ENCODE peak calls at places on chromosomes 3 and 15, in four cellular contexts. B is keratinocyte, G is hepatocyte, D is IMR-90. F is an unnamed sample.

GRCh38 chr15:48858401-48858800 is 19.5 kb upstream of the EID1 start:
- DNase-seq in G (no peak), B (no peak), D (peak; percentile 70), F (no peak)

GRCh38 chr15:82585072-82585471 is 44.8 kb upstream of the RPS17 start:
- DNase-seq in G (peak; percentile 43), B (no peak), D (peak; percentile 45), F (no peak)

GRCh38 chr3:58117561-58118305 is 93.0 kb downstream of the DNASE1L3 start:
- DNase-seq in G (no peak), D (peak; percentile 22), B (no peak), F (no peak)

GRCh38 chr3:186599785-186600166 is 13.1 kb upstream of the AHSG start:
- DNase-seq in B (no peak), D (no peak), G (no peak), F (peak; percentile 77)

GRCh38 chr15:78044407-78045155 is 32.9 kb downstream of the TBC1D2B start:
- DNase-seq in D (no peak), B (no peak), G (no peak), F (no peak)

GRCh38 chr3:171229173-171229572 is 202.7 kb upstream of the SLC2A2 start:
- DNase-seq in G (no peak), B (no peak), D (no peak), F (no peak)

GRCh38 chr3:154766765-154767503 is 313.2 kb upstream of the MME start:
- DNase-seq in B (no peak), G (no peak), D (no peak), F (no peak)

GRCh38 chr3:9902372-9903237 is at the start of gene IL17RE:
- DNase-seq in D (no peak), G (no peak), B (no peak), F (no peak)

GRCh38 chr3:188901126-188901525 is 270.6 kb upstream of the TPRG1 start:
- DNase-seq in G (no peak), B (no peak), D (peak; percentile 66), F (peak; percentile 80)

GRCh38 chr3:81425198-81425868 is 336.1 kb downstream of the GBE1 start:
- DNase-seq in B (no peak), G (no peak), D (peak; percentile 1), F (no peak)

GRCh38 chr3:14691239-14691638 is 16.3 kb downstream of the C3orf20 start:
- DNase-seq in D (no peak), G (no peak), B (no peak), F (no peak)
- H4K20me1 ChIP-seq in D (no peaks in the 10 kb centered on the region), G (no peaks in the 10 kb centered on the region), B (no peaks in the 10 kb centered on the region), F (no peaks in the 10 kb centered on the region)

GRCh38 chr3:62316525-62316924 is 56.8 kb downstream of the FEZF2 start:
- DNase-seq in B (no peak), D (no peak), G (no peak), F (no peak)

GRCh38 chr3:62323241-62323640 is 50.1 kb downstream of the FEZF2 start:
- DNase-seq in D (no peak), B (no peak), G (no peak), F (no peak)

GRCh38 chr3:62318365-62318751 is 55.0 kb downstream of the FEZF2 start:
- DNase-seq in D (no peak), G (no peak), B (no peak), F (no peak)

GRCh38 chr3:62319570-62320243 is 53.6 kb downstream of the FEZF2 start:
- DNase-seq in G (peak; percentile 4), D (no peak), B (no peak), F (no peak)

DNA sequence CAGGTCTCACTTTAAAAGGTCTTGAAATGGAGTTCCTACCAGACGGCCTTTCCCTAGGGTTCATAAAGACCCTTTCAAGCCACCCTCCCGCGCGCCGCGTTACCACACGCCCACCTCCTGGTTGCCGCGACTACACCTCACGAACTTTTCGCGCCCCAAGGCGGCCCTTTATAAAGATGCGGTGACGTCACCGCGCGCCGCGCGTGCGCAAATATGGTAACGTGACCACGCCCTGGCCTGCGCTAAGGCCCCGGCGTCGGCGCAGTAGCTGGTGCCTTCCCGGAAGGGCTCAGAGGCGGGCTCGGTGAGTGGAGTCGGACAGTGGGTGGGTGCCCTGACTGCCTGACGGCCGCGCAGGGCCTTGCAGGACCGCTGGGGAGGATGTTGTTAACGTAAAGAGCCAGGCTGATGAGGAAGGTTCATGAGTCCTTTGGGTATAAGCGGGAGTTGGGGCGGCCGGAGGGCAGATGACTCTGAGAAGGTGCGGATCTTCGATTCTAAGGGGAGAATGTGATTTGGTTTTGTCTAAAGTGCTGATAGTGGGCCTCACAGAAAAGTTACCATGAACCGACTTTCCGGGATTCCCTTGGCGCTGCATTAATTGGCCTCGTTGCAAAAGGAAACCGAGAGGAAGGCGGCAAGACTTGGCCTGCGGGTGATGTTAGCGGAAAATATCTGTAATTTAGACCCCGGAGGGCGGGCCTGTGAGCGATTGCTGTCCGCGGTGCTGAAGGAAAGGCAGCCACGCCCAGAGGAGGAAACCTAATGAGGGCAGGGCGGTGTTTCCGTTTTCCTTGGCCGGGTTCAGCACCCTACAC is 54.4 kb downstream of the FEZF2 start:
- DNase-seq in D (peak; percentile 79), B (peak; percentile 35), G (peak; percentile 95), F (peak; percentile 90)
- H2AFZ ChIP-seq in D (peak overlapping the region; percentile 99), B (peak overlapping the region; percentile 96), G (peak overlapping the region; percentile 98), F (peak overlapping the region; percentile 95)

GRCh38 chr3:114829786-114830185 is 317.3 kb downstream of the ZBTB20 start:
- DNase-seq in D (no peak), G (no peak), B (no peak), F (no peak)

GRCh38 chr3:114838025-114838424 is 309.1 kb downstream of the ZBTB20 start:
- DNase-seq in B (no peak), G (no peak), D (no peak), F (no peak)

GRCh38 chr3:114830652-114831051 is 316.4 kb downstream of the ZBTB20 start:
- DNase-seq in G (no peak), D (no peak), B (no peak), F (no peak)

GRCh38 chr3:114839476-114839875 is 307.6 kb downstream of the ZBTB20 start:
- DNase-seq in B (no peak), D (peak; percentile 27), G (no peak), F (no peak)

DNA sequence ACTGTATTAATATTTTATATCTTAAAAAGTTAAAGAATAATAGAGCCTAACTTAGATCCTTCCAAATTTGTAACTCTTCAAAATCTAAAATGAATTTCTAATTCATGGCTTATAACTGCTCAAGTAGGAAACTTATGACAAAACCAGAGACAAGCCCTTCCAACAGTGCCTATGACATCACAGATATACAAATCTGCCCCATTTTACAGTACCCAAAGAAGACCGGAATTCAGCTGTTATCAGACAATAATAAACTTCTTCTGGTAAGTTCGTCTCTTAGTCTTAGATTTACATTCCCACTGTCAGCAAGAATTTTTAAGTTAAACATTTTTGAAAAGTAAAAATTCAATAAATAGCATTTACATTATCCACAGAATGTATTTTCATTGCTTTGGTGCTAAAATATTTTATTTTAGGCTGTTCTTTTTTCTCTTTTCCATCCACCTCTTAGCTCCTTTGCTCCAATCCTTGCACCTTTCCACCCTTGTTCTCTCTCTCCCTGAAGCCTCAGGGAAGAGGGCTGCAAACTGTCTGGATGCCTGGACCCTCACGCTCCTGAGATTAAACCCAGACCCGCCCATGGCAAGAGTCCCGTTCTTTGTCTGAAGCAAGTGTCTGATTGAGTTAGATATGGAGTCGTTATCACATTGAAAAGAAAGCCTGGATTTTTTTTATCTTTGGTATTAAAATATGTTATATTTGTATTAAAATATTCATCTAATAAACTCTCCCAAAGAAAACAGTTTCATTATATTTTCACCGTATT is 312.7 kb downstream of the ZBTB20 start:
- DNase-seq in B (no peak), D (peak; percentile 61), G (no peak), F (no peak)
- TF ChIP-seq CTCF in B (no peak), D (no peak), G (no peak), F (no peak)

GRCh38 chr15:39154776-39155175 is 426.1 kb upstream of the THBS1 start:
- DNase-seq in D (no peak), B (no peak), G (no peak), F (no peak)

GRCh38 chr15:39151545-39151944 is 429.3 kb upstream of the THBS1 start:
- DNase-seq in G (no peak), D (no peak), B (no peak), F (no peak)

GRCh38 chr15:39153718-39154117 is 427.2 kb upstream of the THBS1 start:
- DNase-seq in G (peak; percentile 30), B (no peak), D (peak; percentile 15), F (no peak)

GRCh38 chr15:39154136-39154770 is 426.6 kb upstream of the THBS1 start:
- DNase-seq in D (no peak), G (peak; percentile 45), B (no peak), F (no peak)

DNA sequence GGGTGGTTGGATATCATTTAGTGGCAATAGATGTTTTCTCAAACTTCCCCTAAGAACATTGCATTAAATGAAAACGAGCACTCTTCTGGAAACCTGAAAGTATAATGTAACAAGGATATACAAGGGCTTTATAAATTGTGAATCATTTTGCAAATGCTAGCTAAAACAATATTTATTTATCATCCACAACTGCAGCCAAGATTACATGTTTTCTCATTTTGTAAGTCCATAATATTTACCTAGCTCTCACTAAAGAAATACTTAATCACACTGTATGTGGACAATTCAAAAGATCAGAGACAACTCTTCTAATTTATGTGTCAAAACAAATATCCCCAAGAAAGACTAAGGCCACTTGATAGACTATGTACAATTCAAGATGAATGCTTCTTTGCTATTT is 427.8 kb upstream of the THBS1 start:
- DNase-seq in D (no peak), B (no peak), G (no peak), F (no peak)
- H4K20me1 ChIP-seq in D (no peaks in the 10 kb centered on the region), B (no peaks in the 10 kb centered on the region), G (no peaks in the 10 kb centered on the region), F (no peaks in the 10 kb centered on the region)

GRCh38 chr3:149639093-149639486 is 18.7 kb downstream of the WWTR1 start:
- DNase-seq in B (no peak), D (no peak), G (no peak), F (no peak)

GRCh38 chr3:149641011-149641728 is 16.7 kb downstream of the WWTR1 start:
- DNase-seq in D (no peak), B (no peak), G (no peak), F (peak; percentile 25)

GRCh38 chr3:149634573-149634972 is 23.3 kb downstream of the WWTR1 start:
- DNase-seq in D (no peak), G (no peak), B (no peak), F (peak; percentile 14)

GRCh38 chr3:149635396-149635795 is 22.4 kb downstream of the WWTR1 start:
- DNase-seq in D (no peak), B (no peak), G (no peak), F (no peak)

GRCh38 chr3:149638401-149639092 is 19.3 kb downstream of the WWTR1 start:
- DNase-seq in B (no peak), D (peak; percentile 88), G (peak; percentile 40), F (peak; percentile 58)
- H2AFZ ChIP-seq in B (peak overlapping the region; percentile 54), D (peak overlapping the region; percentile 59), G (no peak overlapping the region), F (peak overlapping the region; percentile 11)

GRCh38 chr3:42118762-42119361 is 27.7 kb downstream of the TRAK1 start:
- DNase-seq in G (peak; percentile 75), B (no peak), D (peak; percentile 49), F (peak; percentile 78)
- TF ChIP-seq CTCF in G (peak; percentile 54), B (peak; percentile 33), D (peak; percentile 37), F (peak; percentile 37)

DNA sequence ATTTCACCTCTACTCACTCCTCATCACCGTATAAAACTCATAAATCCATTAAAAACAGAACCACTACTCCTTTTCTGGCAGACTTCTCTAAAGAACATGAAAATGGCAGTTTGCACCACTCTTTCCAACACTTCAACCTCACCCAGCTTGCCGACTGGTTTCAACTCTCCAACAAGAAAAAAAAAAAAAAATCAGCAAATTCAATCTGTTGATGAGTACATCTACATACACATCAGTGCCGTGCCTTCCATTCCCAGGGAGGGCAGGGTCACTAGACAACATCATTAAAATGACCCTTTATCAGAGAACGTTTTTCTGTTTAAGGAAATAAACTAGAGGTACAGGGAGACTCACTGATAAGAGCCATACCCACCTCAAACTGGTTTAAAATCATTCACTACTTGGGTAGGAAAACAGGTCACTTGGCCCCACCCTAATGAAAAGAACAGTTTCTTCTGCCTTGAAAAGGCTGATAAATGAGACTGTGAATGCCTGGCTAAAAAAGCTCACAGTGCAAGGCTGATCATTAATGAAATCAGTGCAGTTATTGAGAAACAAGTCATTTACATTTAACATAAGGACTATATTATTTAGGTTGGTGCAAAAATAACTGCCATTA is 6.0 kb downstream of the ANXA2 start:
- DNase-seq in B (peak; percentile 48), G (no peak), D (no peak), F (no peak)
- H4K20me1 ChIP-seq in B (peaks cover 69% of the 10 kb centered on the region), G (peaks cover 59% of the 10 kb centered on the region), D (peaks cover 99% of the 10 kb centered on the region), F (peaks cover 75% of the 10 kb centered on the region)

F was measured in osteoblast.